ENCODE peak calls at places on chromosomes 13 and 19, in six cellular contexts. J is ovary; R is mammary epithelial cell; H is tibial nerve; I is neural progenitor cell; C is activated T-cell treated with anti-CD3 and anti-CD28 coated beads, Interleukin-2, amount 50 U/mL, for 24 hours. F is an unnamed sample.

GRCh38 chr19:57773488-57773887 is 4.0 kb downstream of the ZNF586 start:
- DNase-seq in J (no peak), R (no peak), H (no peak), I (no peak), C (no peak), F (no peak)

GRCh38 chr19:45852941-45853340 is 10.0 kb downstream of the SYMPK start:
- DNase-seq in J (no peak), R (no peak), H (no peak), I (no peak), C (no peak), F (no peak)

GRCh38 chr13:74575729-74576125 is 441.5 kb upstream of the KLF12 start:
- DNase-seq in J (peak; percentile 65), R (peak; percentile 5), H (peak; percentile 36), I (peak; percentile 86), C (peak; percentile 66), F (peak; percentile 77)

GRCh38 chr19:2976609-2977000 is 759 bp upstream of the TLE6 start:
- DNase-seq in J (no peak), R (no peak), H (no peak), I (peak; percentile 38), C (peak; percentile 39), F (no peak)

GRCh38 chr19:19514215-19514633 is 1.1 kb downstream of the TSSK6 start:
- DNase-seq in J (peak; percentile 67), R (no peak), H (no peak), I (no peak), C (no peak), F (peak; percentile 91)

GRCh38 chr19:18745012-18745735 is 45.9 kb downstream of the COMP start:
- DNase-seq in J (peak; percentile 76), R (no peak), H (no peak), I (peak; percentile 1), C (no peak), F (no peak)

GRCh38 chr13:23701646-23702045 is 131.4 kb downstream of the TNFRSF19 start:
- DNase-seq in J (peak; percentile 85), R (no peak), H (peak; percentile 84), I (no peak), C (no peak), F (peak; percentile 90)

GRCh38 chr13:73598021-73598712 is 536.0 kb downstream of the KLF12 start:
- DNase-seq in J (no peak), R (peak; percentile 91), H (no peak), I (no peak), C (no peak), F (no peak)

GRCh38 chr13:46804391-46804815 is 7.4 kb upstream of the ESD start:
- DNase-seq in J (no peak), R (peak; percentile 97), H (no peak), I (no peak), C (no peak), F (no peak)

GRCh38 chr19:50325310-50326100 is 3.7 kb downstream of the KCNC3 start:
- DNase-seq in J (no peak), R (peak; percentile 33), H (no peak), I (peak; percentile 98), C (peak; percentile 87), F (peak; percentile 70)

GRCh38 chr13:22061371-22061805 is 390.5 kb downstream of the FGF9 start:
- DNase-seq in J (no peak), R (no peak), H (no peak), I (no peak), C (peak; percentile 78), F (no peak)

GRCh38 chr19:55091955-55092354 is 16.3 kb downstream of the EPS8L1 start:
- DNase-seq in J (no peak), R (no peak), H (no peak), I (peak; percentile 62), C (no peak), F (no peak)

GRCh38 chr13:24489721-24490120 is 22.9 kb downstream of the PARP4 start:
- DNase-seq in J (no peak), R (no peak), H (no peak), I (no peak), C (no peak), F (no peak)

GRCh38 chr13:32443111-32443510 is 15.2 kb upstream of the N4BP2L1 start:
- DNase-seq in J (no peak), R (no peak), H (peak; percentile 19), I (no peak), C (no peak), F (no peak)

GRCh38 chr13:105139380-105140285 is 1395.8 kb downstream of the EFNB2 start:
- DNase-seq in J (no peak), R (no peak), H (peak; percentile 8), I (no peak), C (peak; percentile 72), F (peak; percentile 81)

GRCh38 chr13:105139048-105139379 is 1396.4 kb downstream of the EFNB2 start:
- DNase-seq in J (no peak), R (no peak), H (no peak), I (no peak), C (no peak), F (no peak)

GRCh38 chr13:78398743-78399410 is 204.5 kb downstream of the POU4F1 start:
- DNase-seq in J (no peak), R (no peak), H (no peak), I (no peak), C (no peak), F (no peak)

GRCh38 chr13:87129602-87130300 is 541.4 kb upstream of the SLITRK5 start:
- DNase-seq in J (no peak), R (peak; percentile 52), H (no peak), I (no peak), C (no peak), F (no peak)

GRCh38 chr19:2798158-2798685 is 12.9 kb downstream of the THOP1 start:
- DNase-seq in J (no peak), R (no peak), H (no peak), I (no peak), C (no peak), F (no peak)

GRCh38 chr19:3669616-3670257 is 30.5 kb downstream of the PIP5K1C start:
- DNase-seq in J (no peak), R (no peak), H (no peak), I (no peak), C (no peak), F (no peak)

GRCh38 chr13:87678353-87678752 is 7.2 kb downstream of the SLITRK5 start:
- DNase-seq in J (no peak), R (no peak), H (no peak), I (no peak), C (no peak), F (no peak)

GRCh38 chr13:91359071-91359470 is 11.6 kb downstream of the MIR17HG start:
- DNase-seq in J (no peak), R (no peak), H (no peak), I (no peak), C (no peak), F (no peak)

GRCh38 chr19:6249296-6249695 is 30.5 kb downstream of the MLLT1 start:
- DNase-seq in J (no peak), R (no peak), H (no peak), I (no peak), C (no peak), F (no peak)

GRCh38 chr19:35119091-35119490 is 3.5 kb downstream of the FXYD3 start:
- DNase-seq in J (no peak), R (no peak), H (no peak), I (no peak), C (no peak), F (peak; percentile 45)

GRCh38 chr13:33323766-33324525 is 38.4 kb upstream of the STARD13 start:
- DNase-seq in J (no peak), R (no peak), H (no peak), I (no peak), C (no peak), F (no peak)

GRCh38 chr13:60396783-60397692 is at the start of gene TDRD3:
- DNase-seq in J (peak; percentile 79), R (peak; percentile 82), H (peak; percentile 69), I (peak; percentile 92), C (peak; percentile 89), F (peak; percentile 94)

GRCh38 chr19:49475995-49476880 is 2.2 kb downstream of the FLT3LG start:
- DNase-seq in J (peak; percentile 48), R (no peak), H (no peak), I (peak; percentile 94), C (peak; percentile 84), F (no peak)

GRCh38 chr13:82947121-82948077 is 934.9 kb downstream of the SLITRK1 start:
- DNase-seq in J (no peak), R (peak; percentile 11), H (no peak), I (no peak), C (no peak), F (no peak)

GRCh38 chr13:66895780-66896179 is 334.4 kb downstream of the PCDH9 start:
- DNase-seq in J (no peak), R (no peak), H (no peak), I (peak; percentile 9), C (no peak), F (no peak)

GRCh38 chr13:32233062-32233461 is 82.1 kb downstream of the ZAR1L start:
- DNase-seq in J (no peak), R (no peak), H (no peak), I (no peak), C (no peak), F (no peak)